ENCODE peak calls at places on chromosome 12, in four cellular contexts. U is IMR-90, D is trophoblast cell, X is H9. B is an unnamed sample.

GRCh38 chr12:57881035-57881973 is 34.8 kb upstream of the CTDSP2 start:
- DNase-seq in U (peak), D (no peak), X (no peak), B (no peak)

GRCh38 chr12:104630230-104630670 is 173.5 kb downstream of the CHST11 start:
- DNase-seq in U (no peak), D (no peak), X (no peak), B (no peak)

GRCh38 chr12:43029971-43030370 is 440.4 kb upstream of the PRICKLE1 start:
- DNase-seq in U (peak), D (no peak), X (no peak), B (no peak)

GRCh38 chr12:13941258-13942249 is 39.8 kb downstream of the GRIN2B start:
- DNase-seq in U (peak), D (peak), X (peak), B (peak)

GRCh38 chr12:109930028-109930800 is 30.1 kb downstream of the TCHP start:
- DNase-seq in U (peak), D (no peak), X (no peak), B (no peak)

GRCh38 chr12:43832506-43833168 is 3.2 kb upstream of the TMEM117 start:
- DNase-seq in U (no peak), D (no peak), X (no peak), B (no peak)

GRCh38 chr12:54161481-54162437 is 27.0 kb downstream of the SMUG1 start:
- DNase-seq in U (no peak), D (no peak), X (no peak), B (no peak)

GRCh38 chr12:122356192-122356635 is 66.3 kb downstream of the CLIP1 start:
- DNase-seq in U (peak), D (peak), X (peak), B (peak)

GRCh38 chr12:71760471-71760870 is 5.8 kb downstream of the RAB21 start:
- DNase-seq in U (no peak), D (no peak), X (no peak), B (no peak)

DNA sequence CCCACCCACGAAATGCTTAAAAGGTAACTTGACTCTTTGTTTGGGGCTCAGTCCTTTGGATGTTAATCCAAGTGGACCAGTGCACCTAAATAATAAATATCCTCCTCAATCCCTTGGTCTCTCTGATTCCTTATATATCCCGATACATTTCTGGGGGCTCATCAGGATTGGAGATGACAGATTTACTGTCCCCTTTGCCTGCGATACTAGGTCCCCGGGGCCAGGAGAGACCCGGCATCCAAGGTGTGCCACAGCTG is 26.2 kb downstream of the KLRK1 start:
- DNase-seq in U (no peak), D (no peak), X (no peak), B (no peak)
- H2AK5ac ChIP-seq in U (peak), D (peak), X (no peak), B (no peak)

DNA sequence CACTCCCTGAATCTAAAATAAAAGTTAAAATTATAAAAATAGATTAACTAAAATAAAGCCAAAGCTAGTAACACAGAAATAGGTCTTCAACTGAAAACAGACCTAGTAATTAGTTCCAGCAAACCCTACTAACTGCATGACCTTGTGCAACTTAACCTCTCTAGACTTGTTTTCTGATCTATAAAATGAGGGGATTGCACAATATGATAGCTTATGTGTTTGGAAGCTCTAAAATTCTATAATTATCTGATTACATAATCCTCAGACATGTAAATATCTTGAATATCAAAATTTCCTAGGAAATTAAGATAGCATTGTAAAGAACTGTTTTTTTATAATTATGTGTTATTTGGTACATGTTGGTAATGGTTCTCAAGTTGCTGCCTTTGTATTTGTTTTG is 144.1 kb upstream of the GRIP1 start:
- DNase-seq in U (no peak), D (peak), X (no peak), B (no peak)
- H3K4me2 ChIP-seq in U (no peak), D (no peak), X (no peak), B (no peak)

DNA sequence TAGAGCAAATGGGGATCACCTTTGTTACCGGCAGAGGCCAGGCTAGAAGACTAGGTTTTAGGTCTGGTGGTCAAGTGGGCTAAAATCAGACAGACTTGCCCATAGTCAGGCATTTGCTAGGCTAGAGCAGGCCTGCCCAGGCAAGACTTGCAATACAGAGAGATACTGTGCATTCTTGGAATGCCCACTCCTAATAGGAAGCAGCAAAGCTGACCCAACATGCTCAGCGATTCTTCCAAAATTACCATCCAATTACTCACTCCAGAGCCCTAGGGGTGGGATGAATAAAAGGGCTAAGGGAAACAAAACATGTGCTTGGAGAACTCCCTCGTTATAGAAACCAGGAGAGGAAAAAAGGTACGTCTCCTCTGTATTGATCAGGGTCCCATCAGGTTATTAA is 187.8 kb upstream of the AMIGO2 start:
- DNase-seq in U (peak), D (peak), X (no peak), B (no peak)
- H2AK5ac ChIP-seq in U (no peak), D (no peak), X (no peak), B (no peak)

DNA sequence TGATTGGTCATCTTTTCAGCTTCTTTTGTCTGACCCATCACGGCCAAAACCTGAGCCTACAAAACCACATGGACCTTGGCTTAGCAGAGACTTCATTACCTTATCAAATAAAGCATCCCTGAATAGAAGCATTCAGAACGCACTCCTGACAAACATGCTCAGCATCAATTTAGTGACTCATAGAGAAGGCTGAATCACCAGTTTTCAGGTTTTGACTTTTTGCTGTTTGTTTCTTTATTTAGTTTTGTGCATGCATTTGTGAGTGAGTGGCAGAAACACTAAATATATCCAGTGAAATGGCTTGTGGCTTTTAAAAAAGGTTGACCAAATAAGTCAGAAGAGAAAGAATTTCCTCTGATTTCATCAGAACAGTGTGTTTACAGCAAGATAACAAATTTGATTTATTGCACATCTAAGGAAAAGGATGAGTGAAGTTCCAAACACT is 19.0 kb upstream of the OVCH1 start:
- DNase-seq in U (peak), D (no peak), X (no peak), B (no peak)
- H3K4me2 ChIP-seq in U (no peak), D (no peak), X (no peak), B (no peak)

GRCh38 chr12:117674763-117675162 is 294.0 kb downstream of the KSR2 start:
- DNase-seq in U (no peak), D (no peak), X (no peak), B (no peak)
- H2AK5ac ChIP-seq in U (no peak), D (no peak), X (no peak), B (no peak)

B was measured in neuronal stem cell.